ENCODE peak calls at places on chromosomes 12 and 14, in four cellular contexts. Q, X, U and R are unnamed samples.

GRCh38 chr14:88264116-88264515 is 59.0 kb downstream of the KCNK10 start:
- DNase-seq in Q (no peak), X (no peak), U (no peak), R (no peak)

GRCh38 chr12:62190921-62191746 is 69.1 kb upstream of the USP15 start:
- DNase-seq in Q (no peak), X (no peak), U (no peak), R (no peak)

GRCh38 chr14:73823339-73823885 is 28.2 kb upstream of the PTGR2 start:
- DNase-seq in Q (no peak), X (no peak), U (no peak), R (no peak)

GRCh38 chr14:67566908-67567307 is 33.2 kb downstream of the PIGH start:
- DNase-seq in Q (no peak), X (no peak), U (no peak), R (no peak)

GRCh38 chr14:36773136-36773540 is 111.5 kb downstream of the PAX9 start:
- DNase-seq in Q (no peak), X (no peak), U (no peak), R (no peak)

GRCh38 chr14:78005325-78005724 is 164.8 kb upstream of the NRXN3 start:
- DNase-seq in Q (no peak), X (no peak), U (no peak), R (no peak)

GRCh38 chr12:26156201-26156871 is 31.5 kb upstream of the BHLHE41 start:
- DNase-seq in Q (peak; percentile 33), X (no peak), U (no peak), R (no peak)

GRCh38 chr12:24039113-24039525 is 89.6 kb upstream of the SOX5 start:
- DNase-seq in Q (no peak), X (no peak), U (no peak), R (no peak)

GRCh38 chr12:102948941-102949352 is 8.5 kb upstream of the ASCL1 start:
- DNase-seq in Q (peak; percentile 26), X (peak; percentile 63), U (peak; percentile 30), R (no peak)

GRCh38 chr12:19398376-19399363 is 40.6 kb upstream of the AEBP2 start:
- DNase-seq in Q (no peak), X (no peak), U (no peak), R (no peak)

GRCh38 chr12:91143241-91143640 is 31.9 kb upstream of the LUM start:
- DNase-seq in Q (no peak), X (no peak), U (no peak), R (no peak)

GRCh38 chr14:44847910-44848309 is 113.8 kb downstream of the KLHL28 start:
- DNase-seq in Q (no peak), X (no peak), U (no peak), R (no peak)

GRCh38 chr12:57504033-57504432 is 16.2 kb downstream of the MARS1 start:
- DNase-seq in Q (no peak), X (no peak), U (no peak), R (no peak)

GRCh38 chr14:75968461-75968860 is 13.3 kb downstream of the TGFB3 start:
- DNase-seq in Q (no peak), X (no peak), U (no peak), R (no peak)

GRCh38 chr12:121400332-121401139 is 618 bp downstream of the RNF34 start:
- DNase-seq in Q (peak; percentile 52), X (peak; percentile 44), U (no peak), R (peak; percentile 16)

DNA sequence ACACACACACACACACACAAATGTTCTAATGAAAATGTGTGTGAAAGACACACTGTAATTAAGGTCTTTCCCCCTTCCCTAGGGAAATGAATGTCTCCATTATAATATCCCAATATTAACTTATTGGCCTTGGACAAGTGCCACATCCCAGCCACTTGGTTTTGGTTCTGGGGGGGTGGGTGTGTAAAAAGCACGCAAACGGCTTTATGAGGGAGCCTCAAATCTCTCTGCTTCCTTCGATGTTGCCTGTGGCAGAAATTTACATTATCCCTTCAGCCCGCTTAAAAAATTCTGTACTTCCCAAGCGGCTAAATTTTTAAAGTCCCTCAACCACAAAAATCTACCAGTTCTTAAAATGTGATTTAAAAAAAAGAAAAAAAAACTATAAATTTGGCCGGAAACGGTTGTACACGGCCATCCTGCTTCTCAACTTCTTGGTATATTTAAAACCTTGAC is 432 bp downstream of the C14orf93 start:
- DNase-seq in Q (no peak), X (no peak), U (no peak), R (no peak)
- H3K4me3 ChIP-seq in Q (peak overlapping the region; percentile 47), X (peak overlapping the region; percentile 67), U (peak overlapping the region; percentile 68), R (peak overlapping the region; percentile 40)

DNA sequence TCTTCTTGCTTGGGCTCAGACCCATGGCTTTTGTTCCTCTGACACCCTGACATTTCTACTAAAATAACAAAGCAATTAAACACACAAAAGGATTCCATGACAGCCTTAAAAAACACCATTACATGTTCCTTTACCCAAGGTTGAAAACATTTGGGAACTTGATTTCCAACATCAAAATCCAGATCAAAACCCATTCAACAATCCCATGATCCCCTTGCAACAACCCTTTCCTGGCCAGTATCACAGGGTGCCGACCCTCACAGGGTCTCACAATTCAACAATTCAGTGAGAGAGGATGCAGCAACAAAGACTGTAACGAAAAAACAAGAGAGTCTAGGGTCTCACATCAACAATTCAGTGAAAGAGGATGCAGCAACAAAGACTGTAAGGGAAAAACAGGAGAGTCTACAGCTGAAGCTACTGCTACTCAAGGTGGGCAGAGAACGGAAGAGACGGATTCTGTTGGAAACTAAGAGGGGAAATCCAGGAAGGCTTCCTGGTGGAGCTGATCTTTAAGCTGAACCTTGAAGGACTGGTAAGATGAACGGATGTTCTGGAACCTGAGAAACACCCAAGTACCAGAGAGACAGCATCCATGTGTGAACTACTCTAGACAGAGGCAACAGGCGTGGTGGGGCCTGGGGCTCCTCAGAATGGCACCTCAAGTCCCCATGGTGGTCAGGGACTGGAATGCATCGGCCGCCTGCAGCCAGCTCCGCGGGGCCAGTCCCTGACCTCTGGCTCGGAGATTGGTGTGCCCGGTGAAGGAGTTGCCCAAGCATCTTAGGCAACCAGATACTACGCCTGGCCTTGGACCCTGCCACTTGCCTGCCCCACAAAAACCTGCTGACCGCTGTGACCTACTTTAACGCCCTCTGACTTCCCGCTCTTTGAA is 22.7 kb upstream of the ZFP36L1 start:
- DNase-seq in Q (no peak), X (no peak), U (no peak), R (no peak)
- TF ChIP-seq POLR2AphosphoS5 in Q (no peak), X (no peak), U (no peak), R (no peak)

GRCh38 chr14:105064721-105065143 is 498 bp downstream of the GPR132 start:
- DNase-seq in Q (peak; percentile 47), X (no peak), U (no peak), R (no peak)
- H3K4me3 ChIP-seq in Q (peak overlapping the region; percentile 38), X (peak overlapping the region; percentile 35), U (no peak overlapping the region), R (peak overlapping the region; percentile 8)

GRCh38 chr14:24132976-24133375 is 2.5 kb downstream of the FITM1 start:
- DNase-seq in Q (no peak), X (no peak), U (no peak), R (no peak)

GRCh38 chr14:24130717-24131548 is 474 bp downstream of the FITM1 start:
- DNase-seq in Q (no peak), X (no peak), U (no peak), R (no peak)

GRCh38 chr14:24133730-24134129 is 2.3 kb upstream of the PSME1 start:
- DNase-seq in Q (no peak), X (no peak), U (no peak), R (no peak)

GRCh38 chr14:24131549-24131966 is 1.1 kb downstream of the FITM1 start:
- DNase-seq in Q (no peak), X (no peak), U (no peak), R (no peak)

GRCh38 chr14:24132061-24132685 is 1.7 kb downstream of the FITM1 start:
- DNase-seq in Q (no peak), X (peak; percentile 80), U (no peak), R (no peak)
- TF ChIP-seq POLR2AphosphoS5 in Q (no peak), X (peak; percentile 50), U (no peak), R (no peak)

GRCh38 chr14:21096889-21097615 is 1.4 kb downstream of the ZNF219 start:
- DNase-seq in Q (no peak), X (no peak), U (no peak), R (no peak)

GRCh38 chr14:21095430-21096205 is 2.8 kb downstream of the ZNF219 start:
- DNase-seq in Q (no peak), X (no peak), U (no peak), R (no peak)

GRCh38 chr14:21098134-21098891 is at the start of gene ZNF219:
- DNase-seq in Q (peak; percentile 76), X (peak; percentile 53), U (no peak), R (peak; percentile 83)

GRCh38 chr14:21097616-21098133 is 780 bp downstream of the ZNF219 start:
- DNase-seq in Q (peak; percentile 62), X (no peak), U (no peak), R (no peak)

DNA sequence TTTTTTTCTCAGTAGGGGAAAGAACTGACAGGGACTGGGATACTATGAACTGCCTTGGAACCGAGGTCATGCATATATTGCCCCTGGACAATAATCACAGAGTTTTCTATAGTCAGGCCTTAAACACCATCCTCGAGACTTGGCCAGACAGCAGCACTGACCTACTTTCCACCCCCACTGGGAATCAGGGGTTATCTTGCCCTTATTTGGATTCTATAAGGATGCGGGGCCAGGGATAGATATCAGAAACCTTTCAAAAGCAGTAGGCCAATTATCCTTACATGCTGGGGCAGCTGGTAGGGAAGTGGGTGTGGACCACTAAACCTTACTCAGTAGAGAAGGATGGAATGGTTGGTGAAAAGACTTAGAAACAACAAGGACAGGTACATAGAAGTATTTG is 2.0 kb downstream of the ZNF219 start:
- DNase-seq in Q (no peak), X (no peak), U (no peak), R (no peak)
- H3K4me3 ChIP-seq in Q (no peak overlapping the region), X (no peak overlapping the region), U (no peak overlapping the region), R (no peak overlapping the region)

GRCh38 chr12:13255792-13256704 is 59.5 kb downstream of the EMP1 start:
- DNase-seq in Q (peak; percentile 94), X (peak; percentile 93), U (peak; percentile 62), R (peak; percentile 75)
- TF ChIP-seq POLR2AphosphoS5 in Q (no peak), X (peak; percentile 90), U (no peak), R (peak; percentile 81)

GRCh38 chr12:42565633-42566032 is 23.9 kb downstream of the PRICKLE1 start:
- DNase-seq in Q (no peak), X (no peak), U (no peak), R (no peak)
- H3K4me3 ChIP-seq in Q (no peak overlapping the region), X (no peak overlapping the region), U (no peak overlapping the region), R (no peak overlapping the region)

GRCh38 chr14:63874223-63874622 is 21.4 kb downstream of the SYNE2 start:
- DNase-seq in Q (no peak), X (no peak), U (no peak), R (no peak)

GRCh38 chr14:63878052-63878451 is 25.2 kb downstream of the SYNE2 start:
- DNase-seq in Q (no peak), X (no peak), U (no peak), R (no peak)

GRCh38 chr14:63878792-63879191 is 26.0 kb downstream of the SYNE2 start:
- DNase-seq in Q (no peak), X (no peak), U (no peak), R (no peak)

GRCh38 chr14:63877594-63877993 is 24.8 kb downstream of the SYNE2 start:
- DNase-seq in Q (no peak), X (no peak), U (no peak), R (no peak)

GRCh38 chr14:63875311-63875710 is 22.5 kb downstream of the SYNE2 start:
- DNase-seq in Q (no peak), X (no peak), U (no peak), R (no peak)
- TF ChIP-seq POLR2AphosphoS5 in Q (no peak), X (no peak), U (no peak), R (no peak)